ENCODE peak calls at places on chromosomes 7 and 10, in four cellular contexts. One of them, this sample, is unnamed.

GRCh38 chr10:71429304-71429703 is 32.6 kb downstream of the CDH23 start:
- DNase-seq in GM12878: no peak
- DNase-seq in IMR-90: no peak
- DNase-seq in K562: no peak
- DNase-seq in this sample: no peak

GRCh38 chr7:91019686-91020385 is 244.4 kb upstream of the FZD1 start:
- DNase-seq in GM12878: no peak
- DNase-seq in IMR-90: peak
- DNase-seq in K562: no peak
- DNase-seq in this sample: no peak

GRCh38 chr7:123682690-123683089 is 27.0 kb downstream of the LMOD2 start:
- DNase-seq in GM12878: no peak
- DNase-seq in IMR-90: peak
- DNase-seq in K562: peak
- DNase-seq in this sample: peak

GRCh38 chr7:100506356-100506930 is 22.7 kb downstream of the NYAP1 start:
- DNase-seq in GM12878: no peak
- DNase-seq in IMR-90: no peak
- DNase-seq in K562: no peak
- DNase-seq in this sample: no peak

GRCh38 chr7:74405899-74406512 is 47.7 kb upstream of the GTF2IRD1 start:
- DNase-seq in GM12878: no peak
- DNase-seq in IMR-90: no peak
- DNase-seq in K562: no peak
- DNase-seq in this sample: no peak

GRCh38 chr7:99155207-99155606 is 11.3 kb upstream of the SMURF1 start:
- DNase-seq in GM12878: no peak
- DNase-seq in IMR-90: no peak
- DNase-seq in K562: no peak
- DNase-seq in this sample: peak

GRCh38 chr7:41122256-41122987 is 580.5 kb downstream of the INHBA start:
- DNase-seq in GM12878: no peak
- DNase-seq in IMR-90: no peak
- DNase-seq in K562: no peak
- DNase-seq in this sample: no peak

GRCh38 chr7:75711634-75712494 is 26.9 kb downstream of the HIP1 start:
- DNase-seq in GM12878: no peak
- DNase-seq in IMR-90: peak
- DNase-seq in K562: peak
- DNase-seq in this sample: peak

GRCh38 chr10:88982360-88982759 is 8.2 kb upstream of the FAS start:
- DNase-seq in GM12878: no peak
- DNase-seq in IMR-90: no peak
- DNase-seq in K562: no peak
- DNase-seq in this sample: no peak

GRCh38 chr7:92412745-92413144 is 34.5 kb upstream of the GATAD1 start:
- DNase-seq in GM12878: no peak
- DNase-seq in IMR-90: no peak
- DNase-seq in K562: no peak
- DNase-seq in this sample: no peak

GRCh38 chr7:155084021-155084420 is 13.9 kb downstream of the HTR5A start:
- DNase-seq in GM12878: no peak
- DNase-seq in IMR-90: no peak
- DNase-seq in K562: no peak
- DNase-seq in this sample: no peak

GRCh38 chr10:61301560-61301959 is 151.6 kb downstream of the TMEM26 start:
- DNase-seq in GM12878: no peak
- DNase-seq in IMR-90: peak
- DNase-seq in K562: no peak
- DNase-seq in this sample: no peak

GRCh38 chr7:50450691-50451051 is 521 bp upstream of the FIGNL1 start:
- DNase-seq in GM12878: no peak
- DNase-seq in IMR-90: no peak
- DNase-seq in K562: no peak
- DNase-seq in this sample: no peak

GRCh38 chr10:21427804-21428481 is 97.5 kb downstream of the SKIDA1 start:
- DNase-seq in GM12878: no peak
- DNase-seq in IMR-90: peak
- DNase-seq in K562: no peak
- DNase-seq in this sample: no peak

DNA sequence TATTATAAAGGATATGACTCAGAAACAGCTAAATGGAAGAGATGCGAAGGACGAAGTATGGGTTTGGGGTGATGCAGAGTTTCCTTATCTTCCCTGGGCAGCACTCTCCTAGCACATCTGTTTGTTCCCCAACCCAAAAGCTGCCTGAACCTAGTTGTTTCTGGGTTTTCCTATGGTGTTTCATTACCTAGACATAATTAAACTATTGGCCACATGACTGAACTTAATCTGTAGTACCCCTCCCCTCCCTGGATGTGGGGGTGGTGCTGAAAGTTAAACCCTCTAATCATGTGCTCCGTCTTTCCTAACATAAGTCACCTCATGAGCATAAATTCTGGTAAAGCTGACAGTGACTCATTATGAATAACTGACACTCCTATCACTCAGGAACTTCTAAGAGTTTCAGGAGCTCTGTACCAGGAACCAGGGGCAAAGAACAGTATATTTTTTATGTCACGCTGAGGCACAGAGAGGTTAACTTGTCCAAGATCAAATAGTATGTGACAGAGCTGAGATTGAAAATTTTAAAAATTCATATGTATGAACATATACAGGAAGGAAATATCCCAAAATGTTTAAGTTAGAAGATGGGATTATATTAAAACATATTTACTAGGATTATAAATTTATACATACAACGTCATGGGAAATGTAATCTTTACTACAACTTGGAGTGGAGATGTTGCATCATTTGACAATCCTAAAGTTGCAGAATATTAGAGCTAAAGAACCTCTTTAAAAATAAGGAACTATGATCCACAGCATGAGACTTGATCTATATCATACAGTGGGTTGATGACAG is 4.8 kb downstream of the STRIP2 start:
- DNase-seq in GM12878: no peak
- DNase-seq in IMR-90: peak
- DNase-seq in K562: peak
- DNase-seq in this sample: peak
- TF ChIP-seq FOS in GM12878: no peak
- TF ChIP-seq FOS in IMR-90: no peak
- TF ChIP-seq FOS in K562: peak
- TF ChIP-seq FOS in this sample: peak

GRCh38 chr7:77745746-77746145 is 49.5 kb downstream of the RSBN1L start:
- DNase-seq in GM12878: no peak
- DNase-seq in IMR-90: no peak
- DNase-seq in K562: no peak
- DNase-seq in this sample: no peak

GRCh38 chr7:77747178-77747577 is 50.9 kb downstream of the RSBN1L start:
- DNase-seq in GM12878: no peak
- DNase-seq in IMR-90: no peak
- DNase-seq in K562: no peak
- DNase-seq in this sample: no peak

GRCh38 chr7:77746824-77747165 is 50.5 kb downstream of the RSBN1L start:
- DNase-seq in GM12878: no peak
- DNase-seq in IMR-90: no peak
- DNase-seq in K562: no peak
- DNase-seq in this sample: no peak

GRCh38 chr7:77746164-77746823 is 50.0 kb downstream of the RSBN1L start:
- DNase-seq in GM12878: no peak
- DNase-seq in IMR-90: no peak
- DNase-seq in K562: no peak
- DNase-seq in this sample: no peak

GRCh38 chr7:77747718-77748117 is 50.5 kb downstream of the TMEM60 start:
- DNase-seq in GM12878: no peak
- DNase-seq in IMR-90: no peak
- DNase-seq in K562: no peak
- DNase-seq in this sample: peak
- H3K27ac ChIP-seq in GM12878: no peak
- H3K27ac ChIP-seq in IMR-90: no peak
- H3K27ac ChIP-seq in K562: no peak
- H3K27ac ChIP-seq in this sample: no peak

DNA sequence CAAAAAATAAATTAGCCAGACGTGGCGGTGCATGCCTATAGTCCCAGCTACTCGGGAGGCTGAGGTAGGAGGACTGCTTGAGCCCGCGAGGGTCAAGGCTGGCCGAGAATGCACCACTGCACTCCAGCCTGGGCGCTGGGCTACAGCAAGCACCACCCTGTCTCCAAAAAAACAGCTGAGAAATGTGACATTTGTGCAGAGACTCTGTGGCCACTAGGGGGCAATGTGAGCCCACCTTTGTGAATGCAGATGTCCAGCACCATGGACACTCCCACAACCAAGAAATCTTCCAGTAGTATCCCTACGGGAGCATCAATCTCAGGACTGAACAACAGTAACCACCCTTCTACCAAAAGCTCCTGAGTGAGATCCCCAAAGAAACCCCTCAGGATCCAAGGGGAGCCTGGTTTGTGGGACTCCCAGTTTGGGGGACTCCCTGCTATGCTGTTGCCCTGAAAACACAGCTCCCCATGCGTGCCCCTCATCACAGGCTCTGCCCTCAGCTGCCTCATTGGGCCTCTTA is 6.3 kb upstream of the AHCYL2 start:
- DNase-seq in GM12878: no peak
- DNase-seq in IMR-90: peak
- DNase-seq in K562: peak
- DNase-seq in this sample: peak
- H2AFZ ChIP-seq in GM12878: no peak
- H2AFZ ChIP-seq in IMR-90: peak
- H2AFZ ChIP-seq in K562: peak
- H2AFZ ChIP-seq in this sample: no peak

DNA sequence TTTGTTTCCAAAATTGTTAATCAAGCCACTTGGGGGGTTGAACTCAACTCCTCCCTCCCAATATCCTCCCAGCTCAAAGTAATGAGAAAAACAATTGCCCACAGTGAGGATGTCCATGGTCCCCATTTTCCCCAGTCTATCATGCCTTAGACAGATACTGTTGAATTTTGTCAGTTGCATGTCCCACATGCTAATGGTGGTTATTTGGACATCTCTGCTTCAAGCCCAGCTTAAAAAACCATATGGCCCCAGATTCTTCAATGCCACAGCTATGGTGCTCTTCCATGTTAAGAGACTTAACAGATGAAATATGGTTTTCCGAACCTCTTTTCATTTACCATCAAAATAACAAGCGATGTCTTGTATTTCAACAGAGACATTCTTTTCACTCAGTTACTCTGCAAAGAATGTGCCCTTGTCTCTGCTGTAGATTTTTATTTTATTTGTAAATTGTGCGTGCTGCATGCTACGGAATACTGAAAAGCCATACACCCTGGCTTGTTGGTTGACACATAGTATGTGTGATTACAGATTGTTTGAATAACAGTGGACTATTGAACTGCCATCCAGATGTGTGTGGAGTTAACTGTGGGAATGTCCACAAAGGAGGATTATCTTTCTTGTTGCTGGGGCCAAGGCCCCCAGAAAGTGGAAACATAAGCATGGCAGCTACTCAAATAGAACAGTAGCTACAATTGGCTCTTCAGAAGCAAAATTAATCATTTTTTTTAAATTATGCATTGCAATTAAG is 210.7 kb upstream of the TCF7L2 start:
- DNase-seq in GM12878: no peak
- DNase-seq in IMR-90: no peak
- DNase-seq in K562: no peak
- DNase-seq in this sample: no peak
- TF ChIP-seq FOS in GM12878: no peak
- TF ChIP-seq FOS in IMR-90: no peak
- TF ChIP-seq FOS in K562: no peak
- TF ChIP-seq FOS in this sample: no peak

GRCh38 chr7:105227391-105227790 is 161.3 kb downstream of the SRPK2 start:
- DNase-seq in GM12878: no peak
- DNase-seq in IMR-90: no peak
- DNase-seq in K562: no peak
- DNase-seq in this sample: no peak

GRCh38 chr7:105229641-105230040 is 159.1 kb downstream of the SRPK2 start:
- DNase-seq in GM12878: no peak
- DNase-seq in IMR-90: peak
- DNase-seq in K562: no peak
- DNase-seq in this sample: no peak

GRCh38 chr7:105228555-105228954 is 160.2 kb downstream of the SRPK2 start:
- DNase-seq in GM12878: no peak
- DNase-seq in IMR-90: no peak
- DNase-seq in K562: no peak
- DNase-seq in this sample: no peak

GRCh38 chr7:105222953-105223352 is 165.8 kb downstream of the SRPK2 start:
- DNase-seq in GM12878: no peak
- DNase-seq in IMR-90: no peak
- DNase-seq in K562: no peak
- DNase-seq in this sample: no peak

GRCh38 chr7:105224884-105225651 is 163.7 kb downstream of the SRPK2 start:
- DNase-seq in GM12878: peak
- DNase-seq in IMR-90: peak
- DNase-seq in K562: no peak
- DNase-seq in this sample: peak
- H3K27ac ChIP-seq in GM12878: peak
- H3K27ac ChIP-seq in IMR-90: no peak
- H3K27ac ChIP-seq in K562: peak
- H3K27ac ChIP-seq in this sample: peak

GRCh38 chr7:125436220-125436619 is 506.6 kb upstream of the POT1 start:
- DNase-seq in GM12878: no peak
- DNase-seq in IMR-90: no peak
- DNase-seq in K562: no peak
- DNase-seq in this sample: no peak
- H2AFZ ChIP-seq in GM12878: no peak
- H2AFZ ChIP-seq in IMR-90: no peak
- H2AFZ ChIP-seq in K562: no peak
- H2AFZ ChIP-seq in this sample: no peak

GRCh38 chr10:91785851-91786250 is 12.4 kb upstream of the TNKS2 start:
- DNase-seq in GM12878: no peak
- DNase-seq in IMR-90: no peak
- DNase-seq in K562: no peak
- DNase-seq in this sample: no peak

GRCh38 chr10:91782539-91782938 is 15.7 kb upstream of the TNKS2 start:
- DNase-seq in GM12878: no peak
- DNase-seq in IMR-90: no peak
- DNase-seq in K562: no peak
- DNase-seq in this sample: no peak

GRCh38 chr10:91787810-91788209 is 10.4 kb upstream of the TNKS2 start:
- DNase-seq in GM12878: no peak
- DNase-seq in IMR-90: no peak
- DNase-seq in K562: no peak
- DNase-seq in this sample: no peak

GRCh38 chr10:91788527-91788926 is 9.7 kb upstream of the TNKS2 start:
- DNase-seq in GM12878: no peak
- DNase-seq in IMR-90: no peak
- DNase-seq in K562: no peak
- DNase-seq in this sample: no peak

GRCh38 chr10:91787258-91787657 is 11.0 kb upstream of the TNKS2 start:
- DNase-seq in GM12878: no peak
- DNase-seq in IMR-90: no peak
- DNase-seq in K562: no peak
- DNase-seq in this sample: no peak
- TF ChIP-seq FOS in GM12878: no peak
- TF ChIP-seq FOS in IMR-90: no peak
- TF ChIP-seq FOS in K562: no peak
- TF ChIP-seq FOS in this sample: no peak